ENCODE peak calls at places on chromosomes 13 and 19, in four cellular contexts. One of them, this sample, is unnamed.

GRCh38 chr19:31170046-31170445 is 179.2 kb downstream of the TSHZ3 start:
- DNase-seq in NCI-H1092: no peak
- DNase-seq in anterior cingulate cortex: no peak
- DNase-seq in endothelial cell: no peak
- DNase-seq in this sample: no peak

GRCh38 chr13:63938851-63939250 is 2523.2 kb upstream of the PCDH20 start:
- DNase-seq in endothelial cell: no peak
- DNase-seq in NCI-H1092: no peak
- DNase-seq in anterior cingulate cortex: no peak
- DNase-seq in this sample: no peak

GRCh38 chr19:14519860-14520407 is 1.7 kb upstream of the DNAJB1 start:
- DNase-seq in NCI-H1092: no peak
- DNase-seq in endothelial cell: no peak
- DNase-seq in anterior cingulate cortex: no peak
- DNase-seq in this sample: no peak

GRCh38 chr13:21976159-21976558 is 305.3 kb downstream of the FGF9 start:
- DNase-seq in anterior cingulate cortex: no peak
- DNase-seq in NCI-H1092: no peak
- DNase-seq in endothelial cell: no peak
- DNase-seq in this sample: no peak

GRCh38 chr13:43785681-43786471 is 896 bp downstream of the ENOX1 start:
- DNase-seq in NCI-H1092: peak
- DNase-seq in endothelial cell: peak
- DNase-seq in anterior cingulate cortex: peak
- DNase-seq in this sample: peak

GRCh38 chr13:59111711-59112110 is 1052.0 kb downstream of the DIAPH3 start:
- DNase-seq in NCI-H1092: no peak
- DNase-seq in anterior cingulate cortex: no peak
- DNase-seq in endothelial cell: no peak
- DNase-seq in this sample: no peak

GRCh38 chr19:41997121-41997850 is 3.3 kb upstream of the ATP1A3 start:
- DNase-seq in endothelial cell: peak
- DNase-seq in NCI-H1092: no peak
- DNase-seq in anterior cingulate cortex: no peak
- DNase-seq in this sample: no peak

GRCh38 chr13:34078334-34078999 is 260.5 kb downstream of the RFC3 start:
- DNase-seq in NCI-H1092: no peak
- DNase-seq in anterior cingulate cortex: no peak
- DNase-seq in endothelial cell: no peak
- DNase-seq in this sample: no peak

GRCh38 chr13:75312884-75313520 is 169.0 kb downstream of the TBC1D4 start:
- DNase-seq in endothelial cell: no peak
- DNase-seq in NCI-H1092: no peak
- DNase-seq in anterior cingulate cortex: no peak
- DNase-seq in this sample: no peak

GRCh38 chr19:47511128-47511517 is 3.7 kb downstream of the NAPA start:
- DNase-seq in endothelial cell: no peak
- DNase-seq in NCI-H1092: no peak
- DNase-seq in anterior cingulate cortex: no peak
- DNase-seq in this sample: no peak

GRCh38 chr13:79936368-79937136 is 404.4 kb downstream of the SPRY2 start:
- DNase-seq in NCI-H1092: no peak
- DNase-seq in anterior cingulate cortex: peak
- DNase-seq in endothelial cell: no peak
- DNase-seq in this sample: peak

GRCh38 chr13:57640582-57640981 is 9.0 kb downstream of the PCDH17 start:
- DNase-seq in endothelial cell: no peak
- DNase-seq in NCI-H1092: no peak
- DNase-seq in anterior cingulate cortex: no peak
- DNase-seq in this sample: no peak

GRCh38 chr19:45901432-45901903 is 945 bp downstream of the MYPOP start:
- DNase-seq in endothelial cell: no peak
- DNase-seq in anterior cingulate cortex: no peak
- DNase-seq in NCI-H1092: no peak
- DNase-seq in this sample: no peak

GRCh38 chr19:9430444-9430843 is 4.9 kb downstream of the ZNF266 start:
- DNase-seq in endothelial cell: no peak
- DNase-seq in anterior cingulate cortex: no peak
- DNase-seq in NCI-H1092: no peak
- DNase-seq in this sample: no peak

GRCh38 chr19:41323430-41324125 is 13.6 kb downstream of the CCDC97 start:
- DNase-seq in anterior cingulate cortex: no peak
- DNase-seq in NCI-H1092: no peak
- DNase-seq in endothelial cell: no peak
- DNase-seq in this sample: peak

GRCh38 chr19:17836530-17836929 is 11.3 kb downstream of the JAK3 start:
- DNase-seq in NCI-H1092: no peak
- DNase-seq in endothelial cell: no peak
- DNase-seq in anterior cingulate cortex: no peak
- DNase-seq in this sample: no peak

GRCh38 chr13:98495627-98496238 is 81.2 kb downstream of the STK24 start:
- DNase-seq in NCI-H1092: no peak
- DNase-seq in anterior cingulate cortex: no peak
- DNase-seq in endothelial cell: no peak
- DNase-seq in this sample: no peak

GRCh38 chr13:113544071-113544891 is 40.3 kb upstream of the TFDP1 start:
- DNase-seq in endothelial cell: no peak
- DNase-seq in anterior cingulate cortex: no peak
- DNase-seq in NCI-H1092: no peak
- DNase-seq in this sample: no peak

GRCh38 chr13:31380728-31381127 is 181.0 kb downstream of the B3GLCT start:
- DNase-seq in endothelial cell: no peak
- DNase-seq in NCI-H1092: no peak
- DNase-seq in anterior cingulate cortex: no peak
- DNase-seq in this sample: no peak

GRCh38 chr19:46515879-46516350 is 20.2 kb upstream of the PNMA8B start:
- DNase-seq in anterior cingulate cortex: no peak
- DNase-seq in NCI-H1092: no peak
- DNase-seq in endothelial cell: no peak
- DNase-seq in this sample: no peak

GRCh38 chr19:41144403-41144802 is 30.2 kb downstream of the CYP2F1 start:
- DNase-seq in endothelial cell: peak
- DNase-seq in anterior cingulate cortex: no peak
- DNase-seq in NCI-H1092: peak
- DNase-seq in this sample: peak

GRCh38 chr19:1672769-1673644 is 20.6 kb upstream of the TCF3 start:
- DNase-seq in anterior cingulate cortex: no peak
- DNase-seq in endothelial cell: no peak
- DNase-seq in NCI-H1092: no peak
- DNase-seq in this sample: no peak

GRCh38 chr13:110047511-110047910 is 259.4 kb downstream of the COL4A1 start:
- DNase-seq in endothelial cell: peak
- DNase-seq in anterior cingulate cortex: no peak
- DNase-seq in NCI-H1092: peak
- DNase-seq in this sample: peak

GRCh38 chr19:12885749-12886706 is 973 bp downstream of the KLF1 start:
- DNase-seq in anterior cingulate cortex: no peak
- DNase-seq in NCI-H1092: no peak
- DNase-seq in endothelial cell: no peak
- DNase-seq in this sample: no peak

GRCh38 chr19:1514986-1515721 is 2.3 kb upstream of the ADAMTSL5 start:
- DNase-seq in anterior cingulate cortex: no peak
- DNase-seq in endothelial cell: no peak
- DNase-seq in NCI-H1092: no peak
- DNase-seq in this sample: no peak

GRCh38 chr13:112447761-112448603 is 71.8 kb downstream of the SPACA7 start:
- DNase-seq in endothelial cell: no peak
- DNase-seq in NCI-H1092: no peak
- DNase-seq in anterior cingulate cortex: no peak
- DNase-seq in this sample: no peak

GRCh38 chr13:34201050-34201913 is 383.3 kb downstream of the RFC3 start:
- DNase-seq in endothelial cell: no peak
- DNase-seq in anterior cingulate cortex: no peak
- DNase-seq in NCI-H1092: no peak
- DNase-seq in this sample: no peak

GRCh38 chr13:42064259-42064658 is 15.8 kb downstream of the DGKH start:
- DNase-seq in endothelial cell: no peak
- DNase-seq in anterior cingulate cortex: no peak
- DNase-seq in NCI-H1092: no peak
- DNase-seq in this sample: no peak

GRCh38 chr19:38977445-38978314 is 2.1 kb upstream of the FBXO17 start:
- DNase-seq in anterior cingulate cortex: no peak
- DNase-seq in NCI-H1092: no peak
- DNase-seq in endothelial cell: no peak
- DNase-seq in this sample: no peak

GRCh38 chr13:47908200-47908902 is 92.7 kb downstream of the SUCLA2 start:
- DNase-seq in anterior cingulate cortex: no peak
- DNase-seq in endothelial cell: no peak
- DNase-seq in NCI-H1092: no peak
- DNase-seq in this sample: no peak

GRCh38 chr19:17524651-17525050 is 13.2 kb downstream of the PGLS start:
- DNase-seq in endothelial cell: no peak
- DNase-seq in NCI-H1092: no peak
- DNase-seq in anterior cingulate cortex: no peak
- DNase-seq in this sample: no peak

GRCh38 chr13:36282818-36283432 is 14.7 kb downstream of the CCDC169 start:
- DNase-seq in endothelial cell: no peak
- DNase-seq in NCI-H1092: no peak
- DNase-seq in anterior cingulate cortex: no peak
- DNase-seq in this sample: no peak

GRCh38 chr19:54248016-54248601 is 5.5 kb upstream of the LILRA6 start:
- DNase-seq in NCI-H1092: no peak
- DNase-seq in endothelial cell: no peak
- DNase-seq in anterior cingulate cortex: no peak
- DNase-seq in this sample: no peak

GRCh38 chr19:51607920-51608562 is 22.2 kb downstream of the SIGLEC5 start:
- DNase-seq in NCI-H1092: no peak
- DNase-seq in endothelial cell: peak
- DNase-seq in anterior cingulate cortex: peak
- DNase-seq in this sample: no peak

GRCh38 chr13:46684287-46685001 is 112.5 kb downstream of the ESD start:
- DNase-seq in anterior cingulate cortex: no peak
- DNase-seq in endothelial cell: peak
- DNase-seq in NCI-H1092: no peak
- DNase-seq in this sample: no peak

GRCh38 chr19:50921391-50922315 is 10.5 kb upstream of the KLK4 start:
- DNase-seq in endothelial cell: no peak
- DNase-seq in anterior cingulate cortex: no peak
- DNase-seq in NCI-H1092: no peak
- DNase-seq in this sample: no peak